ENCODE peak calls at places on chromosome 20, in seven cellular contexts. One of them, this sample, is unnamed.

GRCh38 chr20:54257090-54257816 is 49.4 kb downstream of the PFDN4 start:
- DNase-seq in Peyer's patch: no peak
- DNase-seq in ovary: no peak
- DNase-seq in heart left ventricle: no peak
- DNase-seq in gastrocnemius medialis: peak; percentile 20
- DNase-seq in right atrium auricular region: no peak
- DNase-seq in AG04450: peak; percentile 89
- DNase-seq in this sample: no peak

GRCh38 chr20:46070215-46070910 is 19.4 kb downstream of the NCOA5 start:
- DNase-seq in Peyer's patch: no peak
- DNase-seq in ovary: no peak
- DNase-seq in heart left ventricle: no peak
- DNase-seq in gastrocnemius medialis: no peak
- DNase-seq in right atrium auricular region: no peak
- DNase-seq in AG04450: peak; percentile 41
- DNase-seq in this sample: no peak

GRCh38 chr20:4780245-4780644 is 58.5 kb downstream of the PRND start:
- DNase-seq in Peyer's patch: no peak
- DNase-seq in ovary: no peak
- DNase-seq in heart left ventricle: no peak
- DNase-seq in gastrocnemius medialis: no peak
- DNase-seq in right atrium auricular region: no peak
- DNase-seq in AG04450: no peak
- DNase-seq in this sample: no peak

GRCh38 chr20:49575551-49576060 is 7.7 kb upstream of the PTGIS start:
- DNase-seq in Peyer's patch: no peak
- DNase-seq in ovary: peak; percentile 52
- DNase-seq in heart left ventricle: peak; percentile 53
- DNase-seq in gastrocnemius medialis: peak; percentile 50
- DNase-seq in right atrium auricular region: peak; percentile 65
- DNase-seq in AG04450: no peak
- DNase-seq in this sample: peak; percentile 52

GRCh38 chr20:36773123-36773547 is 428 bp downstream of the DSN1 start:
- DNase-seq in Peyer's patch: no peak
- DNase-seq in ovary: no peak
- DNase-seq in heart left ventricle: no peak
- DNase-seq in gastrocnemius medialis: no peak
- DNase-seq in right atrium auricular region: no peak
- DNase-seq in AG04450: no peak
- DNase-seq in this sample: no peak

GRCh38 chr20:15902493-15902892 is 670.8 kb downstream of the KIF16B start:
- DNase-seq in Peyer's patch: no peak
- DNase-seq in ovary: no peak
- DNase-seq in heart left ventricle: no peak
- DNase-seq in gastrocnemius medialis: no peak
- DNase-seq in right atrium auricular region: no peak
- DNase-seq in AG04450: no peak
- DNase-seq in this sample: no peak

GRCh38 chr20:8943638-8944037 is 125.2 kb upstream of the PLCB4 start:
- DNase-seq in Peyer's patch: no peak
- DNase-seq in ovary: no peak
- DNase-seq in heart left ventricle: no peak
- DNase-seq in gastrocnemius medialis: no peak
- DNase-seq in right atrium auricular region: no peak
- DNase-seq in AG04450: no peak
- DNase-seq in this sample: no peak

GRCh38 chr20:7828437-7828836 is 111.8 kb downstream of the HAO1 start:
- DNase-seq in Peyer's patch: no peak
- DNase-seq in ovary: no peak
- DNase-seq in heart left ventricle: no peak
- DNase-seq in gastrocnemius medialis: no peak
- DNase-seq in right atrium auricular region: no peak
- DNase-seq in AG04450: no peak
- DNase-seq in this sample: peak; percentile 32

GRCh38 chr20:10006461-10006860 is 28.3 kb upstream of the ANKEF1 start:
- DNase-seq in Peyer's patch: no peak
- DNase-seq in ovary: no peak
- DNase-seq in heart left ventricle: no peak
- DNase-seq in gastrocnemius medialis: no peak
- DNase-seq in right atrium auricular region: no peak
- DNase-seq in AG04450: no peak
- DNase-seq in this sample: no peak

GRCh38 chr20:3678893-3679720 is 2.7 kb downstream of the ADAM33 start:
- DNase-seq in Peyer's patch: no peak
- DNase-seq in ovary: no peak
- DNase-seq in heart left ventricle: no peak
- DNase-seq in gastrocnemius medialis: no peak
- DNase-seq in right atrium auricular region: no peak
- DNase-seq in AG04450: no peak
- DNase-seq in this sample: no peak

GRCh38 chr20:20366551-20366895 is 1.4 kb upstream of the INSM1 start:
- DNase-seq in Peyer's patch: no peak
- DNase-seq in ovary: no peak
- DNase-seq in heart left ventricle: no peak
- DNase-seq in gastrocnemius medialis: no peak
- DNase-seq in right atrium auricular region: no peak
- DNase-seq in AG04450: no peak
- DNase-seq in this sample: no peak

GRCh38 chr20:33732166-33732970 is 572 bp downstream of the ZNF341 start:
- DNase-seq in Peyer's patch: peak; percentile 94
- DNase-seq in ovary: peak; percentile 93
- DNase-seq in heart left ventricle: no peak
- DNase-seq in gastrocnemius medialis: peak; percentile 91
- DNase-seq in right atrium auricular region: peak; percentile 70
- DNase-seq in AG04450: no peak
- DNase-seq in this sample: no peak

GRCh38 chr20:33731693-33732165 is at the start of gene ZNF341:
- DNase-seq in Peyer's patch: peak; percentile 95
- DNase-seq in ovary: peak; percentile 91
- DNase-seq in heart left ventricle: peak; percentile 91
- DNase-seq in gastrocnemius medialis: peak; percentile 83
- DNase-seq in right atrium auricular region: peak; percentile 78
- DNase-seq in AG04450: peak; percentile 37
- DNase-seq in this sample: peak; percentile 96

GRCh38 chr20:33729101-33729500 is 2.7 kb upstream of the ZNF341 start:
- DNase-seq in Peyer's patch: no peak
- DNase-seq in ovary: no peak
- DNase-seq in heart left ventricle: no peak
- DNase-seq in gastrocnemius medialis: no peak
- DNase-seq in right atrium auricular region: no peak
- DNase-seq in AG04450: no peak
- DNase-seq in this sample: no peak

GRCh38 chr20:33728463-33728862 is 3.3 kb upstream of the ZNF341 start:
- DNase-seq in Peyer's patch: no peak
- DNase-seq in ovary: no peak
- DNase-seq in heart left ventricle: no peak
- DNase-seq in gastrocnemius medialis: no peak
- DNase-seq in right atrium auricular region: no peak
- DNase-seq in AG04450: no peak
- DNase-seq in this sample: no peak

GRCh38 chr20:33730946-33731692 is 677 bp upstream of the ZNF341 start:
- DNase-seq in Peyer's patch: no peak
- DNase-seq in ovary: peak; percentile 20
- DNase-seq in heart left ventricle: no peak
- DNase-seq in gastrocnemius medialis: no peak
- DNase-seq in right atrium auricular region: no peak
- DNase-seq in AG04450: no peak
- DNase-seq in this sample: no peak
- H3K4me3 ChIP-seq in Peyer's patch: peak overlapping the region; percentile 74
- H3K4me3 ChIP-seq in ovary: peak overlapping the region; percentile 37
- H3K4me3 ChIP-seq in heart left ventricle: peak overlapping the region; percentile 67
- H3K4me3 ChIP-seq in gastrocnemius medialis: peak overlapping the region; percentile 71
- H3K4me3 ChIP-seq in right atrium auricular region: peak overlapping the region; percentile 49
- H3K4me3 ChIP-seq in AG04450: peak overlapping the region; percentile 59
- H3K4me3 ChIP-seq in this sample: peak overlapping the region; percentile 11

GRCh38 chr20:57214427-57214826 is 52.0 kb downstream of the BMP7 start:
- DNase-seq in Peyer's patch: no peak
- DNase-seq in ovary: no peak
- DNase-seq in heart left ventricle: no peak
- DNase-seq in gastrocnemius medialis: no peak
- DNase-seq in right atrium auricular region: no peak
- DNase-seq in AG04450: no peak
- DNase-seq in this sample: no peak
- TF ChIP-seq CTCF in Peyer's patch: no peak
- TF ChIP-seq CTCF in ovary: no peak
- TF ChIP-seq CTCF in heart left ventricle: no peak
- TF ChIP-seq CTCF in gastrocnemius medialis: no peak
- TF ChIP-seq CTCF in right atrium auricular region: no peak
- TF ChIP-seq CTCF in AG04450: no peak
- TF ChIP-seq CTCF in this sample: no peak

GRCh38 chr20:63044204-63044600 is 37.4 kb upstream of the BHLHE23 start:
- DNase-seq in Peyer's patch: no peak
- DNase-seq in ovary: no peak
- DNase-seq in heart left ventricle: no peak
- DNase-seq in gastrocnemius medialis: no peak
- DNase-seq in right atrium auricular region: no peak
- DNase-seq in AG04450: no peak
- DNase-seq in this sample: no peak

GRCh38 chr20:63044605-63045004 is 37.8 kb upstream of the BHLHE23 start:
- DNase-seq in Peyer's patch: no peak
- DNase-seq in ovary: no peak
- DNase-seq in heart left ventricle: no peak
- DNase-seq in gastrocnemius medialis: no peak
- DNase-seq in right atrium auricular region: no peak
- DNase-seq in AG04450: no peak
- DNase-seq in this sample: no peak

GRCh38 chr20:63042448-63043071 is 35.8 kb upstream of the BHLHE23 start:
- DNase-seq in Peyer's patch: no peak
- DNase-seq in ovary: no peak
- DNase-seq in heart left ventricle: no peak
- DNase-seq in gastrocnemius medialis: no peak
- DNase-seq in right atrium auricular region: no peak
- DNase-seq in AG04450: no peak
- DNase-seq in this sample: no peak

GRCh38 chr20:63043348-63044203 is 36.8 kb upstream of the BHLHE23 start:
- DNase-seq in Peyer's patch: no peak
- DNase-seq in ovary: no peak
- DNase-seq in heart left ventricle: no peak
- DNase-seq in gastrocnemius medialis: no peak
- DNase-seq in right atrium auricular region: no peak
- DNase-seq in AG04450: no peak
- DNase-seq in this sample: no peak

DNA sequence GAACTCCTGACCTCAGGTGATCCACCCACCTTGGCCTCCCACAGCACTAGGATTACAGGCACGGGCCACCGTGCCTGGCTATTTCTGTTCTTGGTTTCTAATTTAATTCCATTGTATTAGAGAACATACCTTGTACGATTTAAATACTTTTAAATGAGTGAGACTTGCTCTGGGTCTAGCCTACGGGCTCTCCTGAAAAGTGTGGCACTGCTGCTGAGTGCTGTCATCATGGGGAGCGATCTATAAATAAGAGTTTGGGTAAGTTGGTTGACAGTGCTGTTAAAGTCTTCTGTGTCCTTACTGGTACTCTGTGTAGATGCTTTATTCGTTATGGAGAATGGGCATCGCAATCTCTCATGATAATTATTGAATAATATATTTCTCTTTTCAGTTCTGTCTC is 35.0 kb upstream of the BHLHE23 start:
- DNase-seq in Peyer's patch: no peak
- DNase-seq in ovary: no peak
- DNase-seq in heart left ventricle: no peak
- DNase-seq in gastrocnemius medialis: no peak
- DNase-seq in right atrium auricular region: no peak
- DNase-seq in AG04450: no peak
- DNase-seq in this sample: no peak
- H3K27me3 ChIP-seq in Peyer's patch: no peaks in the 10 kb centered on the region
- H3K27me3 ChIP-seq in ovary: no peaks in the 10 kb centered on the region
- H3K27me3 ChIP-seq in heart left ventricle: peaks cover 10% of the 10 kb centered on the region
- H3K27me3 ChIP-seq in gastrocnemius medialis: peaks cover 15% of the 10 kb centered on the region
- H3K27me3 ChIP-seq in right atrium auricular region: no peaks in the 10 kb centered on the region
- H3K27me3 ChIP-seq in AG04450: peaks cover 6% of the 10 kb centered on the region
- H3K27me3 ChIP-seq in this sample: peaks cover 32% of the 10 kb centered on the region

GRCh38 chr20:14333734-14334133 is 3.7 kb downstream of the FLRT3 start:
- DNase-seq in Peyer's patch: no peak
- DNase-seq in ovary: no peak
- DNase-seq in heart left ventricle: no peak
- DNase-seq in gastrocnemius medialis: no peak
- DNase-seq in right atrium auricular region: no peak
- DNase-seq in AG04450: no peak
- DNase-seq in this sample: no peak

GRCh38 chr20:14336667-14337066 is 745 bp downstream of the FLRT3 start:
- DNase-seq in Peyer's patch: no peak
- DNase-seq in ovary: no peak
- DNase-seq in heart left ventricle: no peak
- DNase-seq in gastrocnemius medialis: no peak
- DNase-seq in right atrium auricular region: no peak
- DNase-seq in AG04450: no peak
- DNase-seq in this sample: peak; percentile 55

GRCh38 chr20:14332796-14333345 is 4.5 kb downstream of the FLRT3 start:
- DNase-seq in Peyer's patch: no peak
- DNase-seq in ovary: no peak
- DNase-seq in heart left ventricle: no peak
- DNase-seq in gastrocnemius medialis: no peak
- DNase-seq in right atrium auricular region: no peak
- DNase-seq in AG04450: no peak
- DNase-seq in this sample: no peak

GRCh38 chr20:14335122-14335521 is 2.3 kb downstream of the FLRT3 start:
- DNase-seq in Peyer's patch: no peak
- DNase-seq in ovary: no peak
- DNase-seq in heart left ventricle: no peak
- DNase-seq in gastrocnemius medialis: no peak
- DNase-seq in right atrium auricular region: no peak
- DNase-seq in AG04450: no peak
- DNase-seq in this sample: no peak

GRCh38 chr20:14334306-14334930 is 3.0 kb downstream of the FLRT3 start:
- DNase-seq in Peyer's patch: no peak
- DNase-seq in ovary: peak; percentile 48
- DNase-seq in heart left ventricle: no peak
- DNase-seq in gastrocnemius medialis: peak; percentile 27
- DNase-seq in right atrium auricular region: no peak
- DNase-seq in AG04450: peak; percentile 15
- DNase-seq in this sample: peak; percentile 30
- H3K4me3 ChIP-seq in Peyer's patch: peak overlapping the region; percentile 25
- H3K4me3 ChIP-seq in ovary: no peak overlapping the region
- H3K4me3 ChIP-seq in heart left ventricle: no peak overlapping the region
- H3K4me3 ChIP-seq in gastrocnemius medialis: peak overlapping the region; percentile 63
- H3K4me3 ChIP-seq in right atrium auricular region: no peak overlapping the region
- H3K4me3 ChIP-seq in AG04450: no peak overlapping the region
- H3K4me3 ChIP-seq in this sample: peak overlapping the region; percentile 43